ENCODE peak calls at places on chromosome 15, in six cellular contexts. One of them, this sample, is unnamed. For H3K27me3, the result is how much of the 10 kb centered on the place peaks cover.

GRCh38 chr15:26771168-26771916 is 1.5 kb downstream of the GABRB3 start:
- DNase-seq in IMR-90: no peak
- DNase-seq in lung: no peak
- DNase-seq in neuronal stem cell: peak
- DNase-seq in cardiac muscle cell: peak
- DNase-seq in lower lobe of right lung: no peak
- DNase-seq in this sample: no peak

GRCh38 chr15:29225534-29226224 is 43.9 kb downstream of the NSMCE3 start:
- DNase-seq in lower lobe of right lung: no peak
- DNase-seq in lung: no peak
- DNase-seq in cardiac muscle cell: no peak
- DNase-seq in IMR-90: no peak
- DNase-seq in neuronal stem cell: no peak
- DNase-seq in this sample: no peak

GRCh38 chr15:55915876-55916567 is 77.4 kb downstream of the NEDD4 start:
- DNase-seq in lower lobe of right lung: no peak
- DNase-seq in IMR-90: peak
- DNase-seq in neuronal stem cell: no peak
- DNase-seq in cardiac muscle cell: no peak
- DNase-seq in lung: no peak
- DNase-seq in this sample: no peak

GRCh38 chr15:31272558-31273257 is 53.9 kb upstream of the KLF13 start:
- DNase-seq in IMR-90: no peak
- DNase-seq in lower lobe of right lung: no peak
- DNase-seq in neuronal stem cell: no peak
- DNase-seq in cardiac muscle cell: no peak
- DNase-seq in lung: peak
- DNase-seq in this sample: peak

GRCh38 chr15:100591835-100592234 is 10.1 kb downstream of the LINS1 start:
- DNase-seq in lower lobe of right lung: no peak
- DNase-seq in lung: no peak
- DNase-seq in IMR-90: no peak
- DNase-seq in neuronal stem cell: no peak
- DNase-seq in cardiac muscle cell: no peak
- DNase-seq in this sample: no peak

GRCh38 chr15:99423186-99424130 is 142.3 kb upstream of the MEF2A start:
- DNase-seq in lung: no peak
- DNase-seq in cardiac muscle cell: no peak
- DNase-seq in lower lobe of right lung: no peak
- DNase-seq in neuronal stem cell: no peak
- DNase-seq in IMR-90: no peak
- DNase-seq in this sample: no peak

GRCh38 chr15:92616621-92617179 is 38.9 kb downstream of the FAM174B start:
- DNase-seq in neuronal stem cell: no peak
- DNase-seq in IMR-90: no peak
- DNase-seq in lower lobe of right lung: no peak
- DNase-seq in cardiac muscle cell: no peak
- DNase-seq in lung: no peak
- DNase-seq in this sample: no peak

GRCh38 chr15:57060799-57061198 is 142.4 kb downstream of the TCF12 start:
- DNase-seq in cardiac muscle cell: no peak
- DNase-seq in lung: no peak
- DNase-seq in IMR-90: peak
- DNase-seq in neuronal stem cell: no peak
- DNase-seq in lower lobe of right lung: no peak
- DNase-seq in this sample: no peak

GRCh38 chr15:27486676-27487290 is 515.8 kb downstream of the GABRG3 start:
- DNase-seq in cardiac muscle cell: no peak
- DNase-seq in IMR-90: no peak
- DNase-seq in lung: no peak
- DNase-seq in lower lobe of right lung: no peak
- DNase-seq in neuronal stem cell: no peak
- DNase-seq in this sample: no peak

GRCh38 chr15:80507638-80508316 is 103.6 kb downstream of the ARNT2 start:
- DNase-seq in IMR-90: peak
- DNase-seq in neuronal stem cell: no peak
- DNase-seq in lower lobe of right lung: no peak
- DNase-seq in lung: no peak
- DNase-seq in cardiac muscle cell: no peak
- DNase-seq in this sample: no peak

GRCh38 chr15:89656116-89656815 is 999 bp upstream of the KIF7 start:
- DNase-seq in lung: no peak
- DNase-seq in cardiac muscle cell: peak
- DNase-seq in IMR-90: peak
- DNase-seq in lower lobe of right lung: no peak
- DNase-seq in neuronal stem cell: no peak
- DNase-seq in this sample: no peak

GRCh38 chr15:94674251-94674650 is 442.9 kb downstream of the MCTP2 start:
- DNase-seq in lung: no peak
- DNase-seq in lower lobe of right lung: no peak
- DNase-seq in cardiac muscle cell: no peak
- DNase-seq in IMR-90: no peak
- DNase-seq in neuronal stem cell: no peak
- DNase-seq in this sample: no peak

GRCh38 chr15:65413760-65414144 is 9.0 kb downstream of the IGDCC4 start:
- DNase-seq in cardiac muscle cell: no peak
- DNase-seq in IMR-90: no peak
- DNase-seq in neuronal stem cell: no peak
- DNase-seq in lung: no peak
- DNase-seq in lower lobe of right lung: no peak
- DNase-seq in this sample: no peak

GRCh38 chr15:95192923-95193322 is 961.6 kb downstream of the MCTP2 start:
- DNase-seq in cardiac muscle cell: no peak
- DNase-seq in lung: no peak
- DNase-seq in lower lobe of right lung: no peak
- DNase-seq in neuronal stem cell: no peak
- DNase-seq in IMR-90: no peak
- DNase-seq in this sample: no peak

GRCh38 chr15:41975679-41976078 is 3.3 kb upstream of the EHD4 start:
- DNase-seq in lower lobe of right lung: no peak
- DNase-seq in neuronal stem cell: no peak
- DNase-seq in IMR-90: no peak
- DNase-seq in cardiac muscle cell: no peak
- DNase-seq in lung: no peak
- DNase-seq in this sample: no peak

GRCh38 chr15:64701482-64701881 is 73.9 kb downstream of the RBPMS2 start:
- DNase-seq in neuronal stem cell: peak
- DNase-seq in lung: no peak
- DNase-seq in IMR-90: no peak
- DNase-seq in lower lobe of right lung: no peak
- DNase-seq in cardiac muscle cell: no peak
- DNase-seq in this sample: no peak

GRCh38 chr15:68542771-68543544 is 35.8 kb upstream of the CORO2B start:
- DNase-seq in lower lobe of right lung: no peak
- DNase-seq in cardiac muscle cell: no peak
- DNase-seq in lung: peak
- DNase-seq in neuronal stem cell: no peak
- DNase-seq in IMR-90: peak
- DNase-seq in this sample: no peak

GRCh38 chr15:67521770-67522568 is 1.0 kb downstream of the C15orf61 start:
- DNase-seq in lower lobe of right lung: no peak
- DNase-seq in neuronal stem cell: no peak
- DNase-seq in IMR-90: peak
- DNase-seq in cardiac muscle cell: no peak
- DNase-seq in lung: no peak
- DNase-seq in this sample: no peak

GRCh38 chr15:68650901-68651709 is 72.3 kb downstream of the CORO2B start:
- DNase-seq in lower lobe of right lung: peak
- DNase-seq in neuronal stem cell: peak
- DNase-seq in lung: no peak
- DNase-seq in IMR-90: no peak
- DNase-seq in cardiac muscle cell: peak
- DNase-seq in this sample: peak

GRCh38 chr15:82849556-82850241 is 40.3 kb downstream of the WHAMM start:
- DNase-seq in neuronal stem cell: peak
- DNase-seq in lung: peak
- DNase-seq in cardiac muscle cell: peak
- DNase-seq in IMR-90: peak
- DNase-seq in lower lobe of right lung: peak
- DNase-seq in this sample: peak

GRCh38 chr15:30924353-30924752 is 20.6 kb downstream of the FAN1 start:
- DNase-seq in IMR-90: peak
- DNase-seq in lung: no peak
- DNase-seq in cardiac muscle cell: no peak
- DNase-seq in lower lobe of right lung: no peak
- DNase-seq in neuronal stem cell: no peak
- DNase-seq in this sample: no peak

GRCh38 chr15:38563723-38564519 is 693 bp downstream of the RASGRP1 start:
- DNase-seq in neuronal stem cell: peak
- DNase-seq in lung: peak
- DNase-seq in cardiac muscle cell: peak
- DNase-seq in IMR-90: peak
- DNase-seq in lower lobe of right lung: peak
- DNase-seq in this sample: peak

GRCh38 chr15:38562278-38562677 is 2.3 kb downstream of the RASGRP1 start:
- DNase-seq in lung: no peak
- DNase-seq in neuronal stem cell: no peak
- DNase-seq in IMR-90: no peak
- DNase-seq in lower lobe of right lung: no peak
- DNase-seq in cardiac muscle cell: no peak
- DNase-seq in this sample: no peak

GRCh38 chr15:38560456-38560926 is 4.1 kb downstream of the RASGRP1 start:
- DNase-seq in lung: no peak
- DNase-seq in cardiac muscle cell: no peak
- DNase-seq in neuronal stem cell: no peak
- DNase-seq in lower lobe of right lung: no peak
- DNase-seq in IMR-90: no peak
- DNase-seq in this sample: no peak

GRCh38 chr15:38565287-38565670 is 665 bp upstream of the RASGRP1 start:
- DNase-seq in cardiac muscle cell: no peak
- DNase-seq in neuronal stem cell: no peak
- DNase-seq in lung: no peak
- DNase-seq in lower lobe of right lung: no peak
- DNase-seq in IMR-90: no peak
- DNase-seq in this sample: no peak

DNA sequence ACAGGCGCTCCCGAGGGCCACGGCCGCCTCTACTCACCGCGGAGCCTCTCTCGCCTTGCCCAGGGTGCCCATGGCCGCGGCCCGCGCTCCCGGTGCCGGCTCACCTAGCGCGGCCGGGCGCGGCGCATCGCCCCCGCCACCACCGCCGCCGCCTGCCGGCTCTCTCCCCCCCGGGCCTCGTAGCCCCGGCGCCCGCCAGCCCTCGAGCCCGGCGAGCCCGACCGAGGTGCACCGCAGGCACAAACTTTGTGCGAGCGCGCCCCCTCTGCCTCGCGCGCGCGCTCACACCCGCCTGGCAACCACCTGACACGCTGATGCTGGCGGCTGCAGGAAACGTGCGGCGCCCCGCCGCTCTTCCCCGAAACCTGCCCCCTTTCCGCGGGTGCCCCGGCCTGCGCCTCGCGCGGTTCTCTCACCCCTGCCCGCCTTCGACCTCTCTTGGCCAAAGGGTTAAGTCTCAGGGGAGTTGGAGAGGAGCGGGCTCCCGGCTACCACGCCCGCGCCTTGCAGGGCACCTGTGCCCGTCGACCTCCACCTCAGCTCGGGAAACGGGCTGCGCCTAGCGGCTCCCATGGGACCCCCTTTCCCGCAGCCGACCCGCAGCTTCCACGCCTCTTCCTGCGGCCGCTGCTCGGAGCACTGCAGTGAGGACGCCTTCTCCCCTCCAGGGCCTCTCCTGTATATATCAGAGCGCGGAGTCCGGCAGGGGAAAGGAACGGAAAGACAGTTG is at the start of gene RASGRP1:
- DNase-seq in neuronal stem cell: peak
- DNase-seq in IMR-90: peak
- DNase-seq in lower lobe of right lung: peak
- DNase-seq in lung: peak
- DNase-seq in cardiac muscle cell: peak
- DNase-seq in this sample: peak
- H3K27me3 ChIP-seq in neuronal stem cell: under half
- H3K27me3 ChIP-seq in IMR-90: under half
- H3K27me3 ChIP-seq in lower lobe of right lung: under half
- H3K27me3 ChIP-seq in lung: under half
- H3K27me3 ChIP-seq in cardiac muscle cell: under half
- H3K27me3 ChIP-seq in this sample: under half

GRCh38 chr15:88604972-88605506 is 16.1 kb upstream of the AEN start:
- DNase-seq in cardiac muscle cell: peak
- DNase-seq in lung: no peak
- DNase-seq in lower lobe of right lung: no peak
- DNase-seq in IMR-90: no peak
- DNase-seq in neuronal stem cell: no peak
- DNase-seq in this sample: no peak

GRCh38 chr15:88605507-88606436 is 15.4 kb upstream of the AEN start:
- DNase-seq in neuronal stem cell: peak
- DNase-seq in IMR-90: peak
- DNase-seq in lower lobe of right lung: no peak
- DNase-seq in cardiac muscle cell: peak
- DNase-seq in lung: no peak
- DNase-seq in this sample: no peak

GRCh38 chr15:88604381-88604951 is 16.7 kb upstream of the AEN start:
- DNase-seq in IMR-90: no peak
- DNase-seq in lung: no peak
- DNase-seq in cardiac muscle cell: peak
- DNase-seq in lower lobe of right lung: no peak
- DNase-seq in neuronal stem cell: no peak
- DNase-seq in this sample: no peak

GRCh38 chr15:88606437-88606794 is 14.7 kb upstream of the AEN start:
- DNase-seq in lung: no peak
- DNase-seq in neuronal stem cell: no peak
- DNase-seq in lower lobe of right lung: no peak
- DNase-seq in IMR-90: no peak
- DNase-seq in cardiac muscle cell: no peak
- DNase-seq in this sample: no peak

GRCh38 chr15:88603885-88604284 is 17.3 kb upstream of the AEN start:
- DNase-seq in lung: no peak
- DNase-seq in IMR-90: no peak
- DNase-seq in cardiac muscle cell: no peak
- DNase-seq in lower lobe of right lung: no peak
- DNase-seq in neuronal stem cell: no peak
- DNase-seq in this sample: no peak
- H3K27me3 ChIP-seq in lung: under half
- H3K27me3 ChIP-seq in IMR-90: half or more
- H3K27me3 ChIP-seq in cardiac muscle cell: half or more
- H3K27me3 ChIP-seq in lower lobe of right lung: half or more
- H3K27me3 ChIP-seq in neuronal stem cell: under half
- H3K27me3 ChIP-seq in this sample: half or more

DNA sequence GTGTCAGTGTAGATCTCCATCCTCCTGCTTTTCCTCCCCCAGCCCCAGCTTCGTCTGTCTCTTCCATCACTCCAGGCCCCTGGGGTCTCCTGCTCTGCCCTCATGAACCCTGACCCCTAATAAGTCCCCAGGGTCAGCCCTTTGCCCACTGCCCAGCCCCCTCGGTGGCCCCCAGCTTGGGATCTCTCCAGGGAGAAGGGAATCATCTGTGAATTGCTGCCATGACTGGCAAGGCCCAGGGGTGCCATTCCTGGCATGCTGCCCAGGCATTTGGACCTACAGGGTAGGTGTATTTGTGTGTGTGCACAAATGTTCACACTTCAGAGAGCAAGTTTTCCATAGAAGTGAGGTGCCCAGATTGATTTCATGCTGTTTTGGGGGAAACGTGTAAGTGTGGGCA is 5.9 kb upstream of the TBC1D21 start:
- DNase-seq in neuronal stem cell: no peak
- DNase-seq in lung: no peak
- DNase-seq in lower lobe of right lung: no peak
- DNase-seq in IMR-90: no peak
- DNase-seq in cardiac muscle cell: no peak
- DNase-seq in this sample: no peak
- H3K27me3 ChIP-seq in neuronal stem cell: under half
- H3K27me3 ChIP-seq in lung: under half
- H3K27me3 ChIP-seq in lower lobe of right lung: under half
- H3K27me3 ChIP-seq in IMR-90: half or more
- H3K27me3 ChIP-seq in cardiac muscle cell: under half
- H3K27me3 ChIP-seq in this sample: half or more

GRCh38 chr15:59976480-59976879 is 27.6 kb upstream of the FOXB1 start:
- DNase-seq in lower lobe of right lung: no peak
- DNase-seq in lung: no peak
- DNase-seq in neuronal stem cell: no peak
- DNase-seq in cardiac muscle cell: no peak
- DNase-seq in IMR-90: no peak
- DNase-seq in this sample: no peak
- H3K27me3 ChIP-seq in lower lobe of right lung: under half
- H3K27me3 ChIP-seq in lung: under half
- H3K27me3 ChIP-seq in neuronal stem cell: under half
- H3K27me3 ChIP-seq in cardiac muscle cell: under half
- H3K27me3 ChIP-seq in IMR-90: under half
- H3K27me3 ChIP-seq in this sample: under half